ENCODE peak calls at places on chromosomes 12 and 14, in eight cellular contexts. One of them, this sample, is unnamed.

GRCh38 chr12:120651821-120652220 is 11.4 kb downstream of the CABP1 start:
- DNase-seq in EL: no peak
- DNase-seq in foreskin fibroblast: peak; percentile 70
- DNase-seq in ELR: no peak
- DNase-seq in BE2C: no peak
- DNase-seq in right cardiac atrium: no peak
- DNase-seq in PC-3: no peak
- DNase-seq in Panc1: no peak
- DNase-seq in this sample: no peak

GRCh38 chr14:96040836-96041371 is 1.7 kb downstream of the C14orf132 start:
- DNase-seq in EL: no peak
- DNase-seq in foreskin fibroblast: peak; percentile 30
- DNase-seq in ELR: peak; percentile 8
- DNase-seq in BE2C: no peak
- DNase-seq in right cardiac atrium: no peak
- DNase-seq in PC-3: no peak
- DNase-seq in Panc1: no peak
- DNase-seq in this sample: no peak

GRCh38 chr12:8779862-8780261 is 42.6 kb upstream of the A2ML1 start:
- DNase-seq in EL: no peak
- DNase-seq in foreskin fibroblast: no peak
- DNase-seq in ELR: no peak
- DNase-seq in BE2C: no peak
- DNase-seq in right cardiac atrium: no peak
- DNase-seq in PC-3: peak; percentile 10
- DNase-seq in Panc1: no peak
- DNase-seq in this sample: no peak

GRCh38 chr12:3190101-3190500 is 112.9 kb downstream of the TSPAN9 start:
- DNase-seq in EL: no peak
- DNase-seq in foreskin fibroblast: no peak
- DNase-seq in ELR: no peak
- DNase-seq in BE2C: peak; percentile 42
- DNase-seq in right cardiac atrium: no peak
- DNase-seq in PC-3: no peak
- DNase-seq in Panc1: no peak
- DNase-seq in this sample: no peak

GRCh38 chr12:99223554-99223953 is 424.0 kb upstream of the GARIN6 start:
- DNase-seq in EL: no peak
- DNase-seq in foreskin fibroblast: no peak
- DNase-seq in ELR: no peak
- DNase-seq in BE2C: no peak
- DNase-seq in right cardiac atrium: no peak
- DNase-seq in PC-3: no peak
- DNase-seq in Panc1: no peak
- DNase-seq in this sample: no peak

GRCh38 chr14:82854851-82855250 is 1321.2 kb upstream of the SEL1L start:
- DNase-seq in EL: no peak
- DNase-seq in foreskin fibroblast: no peak
- DNase-seq in ELR: no peak
- DNase-seq in BE2C: no peak
- DNase-seq in right cardiac atrium: no peak
- DNase-seq in PC-3: no peak
- DNase-seq in Panc1: no peak
- DNase-seq in this sample: no peak

GRCh38 chr12:8648598-8649205 is 13.9 kb downstream of the MFAP5 start:
- DNase-seq in EL: no peak
- DNase-seq in foreskin fibroblast: no peak
- DNase-seq in ELR: no peak
- DNase-seq in BE2C: no peak
- DNase-seq in right cardiac atrium: no peak
- DNase-seq in PC-3: no peak
- DNase-seq in Panc1: no peak
- DNase-seq in this sample: no peak

GRCh38 chr12:119229837-119230236 is 51.1 kb downstream of the HSPB8 start:
- DNase-seq in EL: peak; percentile 28
- DNase-seq in foreskin fibroblast: no peak
- DNase-seq in ELR: peak; percentile 25
- DNase-seq in BE2C: peak; percentile 82
- DNase-seq in right cardiac atrium: peak; percentile 78
- DNase-seq in PC-3: peak; percentile 49
- DNase-seq in Panc1: no peak
- DNase-seq in this sample: no peak

GRCh38 chr14:96627811-96628775 is 125.9 kb downstream of the PAPOLA start:
- DNase-seq in EL: no peak
- DNase-seq in foreskin fibroblast: no peak
- DNase-seq in ELR: no peak
- DNase-seq in BE2C: no peak
- DNase-seq in right cardiac atrium: no peak
- DNase-seq in PC-3: no peak
- DNase-seq in Panc1: no peak
- DNase-seq in this sample: no peak

GRCh38 chr12:123078114-123078465 is 72.8 kb downstream of the PITPNM2 start:
- DNase-seq in EL: no peak
- DNase-seq in foreskin fibroblast: no peak
- DNase-seq in ELR: no peak
- DNase-seq in BE2C: no peak
- DNase-seq in right cardiac atrium: peak; percentile 42
- DNase-seq in PC-3: no peak
- DNase-seq in Panc1: no peak
- DNase-seq in this sample: no peak

GRCh38 chr14:45249847-45250575 is 3.0 kb downstream of the MIS18BP1 start:
- DNase-seq in EL: peak; percentile 70
- DNase-seq in foreskin fibroblast: peak; percentile 68
- DNase-seq in ELR: peak; percentile 71
- DNase-seq in BE2C: no peak
- DNase-seq in right cardiac atrium: no peak
- DNase-seq in PC-3: peak; percentile 33
- DNase-seq in Panc1: no peak
- DNase-seq in this sample: no peak

GRCh38 chr12:42585846-42586226 is 3.7 kb downstream of the PRICKLE1 start:
- DNase-seq in EL: no peak
- DNase-seq in foreskin fibroblast: no peak
- DNase-seq in ELR: no peak
- DNase-seq in BE2C: no peak
- DNase-seq in right cardiac atrium: no peak
- DNase-seq in PC-3: no peak
- DNase-seq in Panc1: no peak
- DNase-seq in this sample: no peak

GRCh38 chr14:67622675-67623074 is 3.0 kb downstream of the ARG2 start:
- DNase-seq in EL: peak; percentile 83
- DNase-seq in foreskin fibroblast: peak; percentile 85
- DNase-seq in ELR: peak; percentile 91
- DNase-seq in BE2C: no peak
- DNase-seq in right cardiac atrium: no peak
- DNase-seq in PC-3: peak; percentile 79
- DNase-seq in Panc1: no peak
- DNase-seq in this sample: no peak

GRCh38 chr14:65791551-65791981 is 379.0 kb downstream of the FUT8 start:
- DNase-seq in EL: peak; percentile 88
- DNase-seq in foreskin fibroblast: peak; percentile 50
- DNase-seq in ELR: peak; percentile 89
- DNase-seq in BE2C: peak; percentile 37
- DNase-seq in right cardiac atrium: no peak
- DNase-seq in PC-3: peak; percentile 62
- DNase-seq in Panc1: no peak
- DNase-seq in this sample: no peak

GRCh38 chr12:52865090-52865944 is 16.5 kb upstream of the KRT78 start:
- DNase-seq in EL: peak; percentile 74
- DNase-seq in foreskin fibroblast: peak; percentile 82
- DNase-seq in ELR: peak; percentile 81
- DNase-seq in BE2C: peak; percentile 74
- DNase-seq in right cardiac atrium: peak; percentile 80
- DNase-seq in PC-3: peak; percentile 87
- DNase-seq in Panc1: no peak
- DNase-seq in this sample: peak; percentile 67

This sample was measured in ovary.